ENCODE peak calls at places on chromosomes 11 and 22, in seven cellular contexts. T, O, R, W, L, U and K are unnamed samples.

GRCh38 chr22:46546466-46547178 is 9.2 kb upstream of the CELSR1 start:
- DNase-seq in T (peak), O (no peak), R (no peak), W (no peak), L (peak), U (peak), K (no peak)

GRCh38 chr11:114621072-114621471 is 25.5 kb upstream of the NXPE4 start:
- DNase-seq in T (no peak), O (no peak), R (no peak), W (no peak), L (no peak), U (no peak), K (peak)

GRCh38 chr11:127485541-127485940 is 485.0 kb upstream of the KIRREL3 start:
- DNase-seq in T (no peak), O (no peak), R (no peak), W (no peak), L (no peak), U (peak), K (no peak)

GRCh38 chr22:35328472-35328885 is 28.8 kb downstream of the TOM1 start:
- DNase-seq in T (no peak), O (no peak), R (no peak), W (no peak), L (peak), U (no peak), K (no peak)

GRCh38 chr11:70367071-70367470 is 31.3 kb upstream of the CTTN start:
- DNase-seq in T (peak), O (no peak), R (no peak), W (no peak), L (no peak), U (peak), K (no peak)

GRCh38 chr11:46485852-46486443 is 94.4 kb upstream of the CHRM4 start:
- DNase-seq in T (no peak), O (peak), R (no peak), W (no peak), L (no peak), U (no peak), K (no peak)

GRCh38 chr11:1908579-1908978 is 10.9 kb upstream of the TNNT3 start:
- DNase-seq in T (no peak), O (no peak), R (no peak), W (no peak), L (no peak), U (peak), K (no peak)

GRCh38 chr22:19652316-19652715 is 62.0 kb upstream of the SEPTIN5 start:
- DNase-seq in T (no peak), O (no peak), R (no peak), W (no peak), L (no peak), U (no peak), K (no peak)

GRCh38 chr11:15346907-15347306 is 232.2 kb downstream of the INSC start:
- DNase-seq in T (no peak), O (no peak), R (no peak), W (no peak), L (no peak), U (no peak), K (no peak)

GRCh38 chr11:64602466-64603070 is 11.5 kb downstream of the SLC22A12 start:
- DNase-seq in T (no peak), O (no peak), R (no peak), W (no peak), L (no peak), U (no peak), K (no peak)

GRCh38 chr11:69511358-69512015 is 30.0 kb downstream of the LINC01488 start:
- DNase-seq in T (no peak), O (no peak), R (no peak), W (no peak), L (no peak), U (peak), K (no peak)